ENCODE peak calls at places on chromosome 18, in four cellular contexts. One of them, this sample, is unnamed.

GRCh38 chr18:25621144-25621543 is 269.2 kb upstream of the ZNF521 start:
- DNase-seq in neural progenitor cell: no peak
- DNase-seq in activated T-cell treated with anti-CD3 and anti-CD28 coated beads for 1 hour: no peak
- DNase-seq in fibroblast of villous mesenchyme: no peak
- DNase-seq in this sample: no peak

GRCh38 chr18:80200171-80200931 is 47.0 kb downstream of the PARD6G start:
- DNase-seq in activated T-cell treated with anti-CD3 and anti-CD28 coated beads for 1 hour: no peak
- DNase-seq in fibroblast of villous mesenchyme: peak
- DNase-seq in neural progenitor cell: peak
- DNase-seq in this sample: no peak

GRCh38 chr18:53906681-53907080 is 317.8 kb downstream of the MBD2 start:
- DNase-seq in fibroblast of villous mesenchyme: no peak
- DNase-seq in activated T-cell treated with anti-CD3 and anti-CD28 coated beads for 1 hour: no peak
- DNase-seq in neural progenitor cell: no peak
- DNase-seq in this sample: no peak

GRCh38 chr18:68177807-68178702 is 536.9 kb downstream of the TMX3 start:
- DNase-seq in neural progenitor cell: no peak
- DNase-seq in activated T-cell treated with anti-CD3 and anti-CD28 coated beads for 1 hour: no peak
- DNase-seq in fibroblast of villous mesenchyme: peak
- DNase-seq in this sample: no peak

GRCh38 chr18:76565238-76566173 is 70.5 kb upstream of the ZNF516 start:
- DNase-seq in activated T-cell treated with anti-CD3 and anti-CD28 coated beads for 1 hour: no peak
- DNase-seq in neural progenitor cell: peak
- DNase-seq in fibroblast of villous mesenchyme: peak
- DNase-seq in this sample: no peak

GRCh38 chr18:9951022-9951859 is 37.4 kb downstream of the VAPA start:
- DNase-seq in fibroblast of villous mesenchyme: peak
- DNase-seq in activated T-cell treated with anti-CD3 and anti-CD28 coated beads for 1 hour: no peak
- DNase-seq in neural progenitor cell: peak
- DNase-seq in this sample: no peak

GRCh38 chr18:49001111-49001510 is 50.3 kb upstream of the SMAD7 start:
- DNase-seq in fibroblast of villous mesenchyme: no peak
- DNase-seq in activated T-cell treated with anti-CD3 and anti-CD28 coated beads for 1 hour: no peak
- DNase-seq in neural progenitor cell: no peak
- DNase-seq in this sample: no peak

GRCh38 chr18:6561029-6561861 is 146.5 kb upstream of the L3MBTL4 start:
- DNase-seq in activated T-cell treated with anti-CD3 and anti-CD28 coated beads for 1 hour: no peak
- DNase-seq in fibroblast of villous mesenchyme: peak
- DNase-seq in neural progenitor cell: peak
- DNase-seq in this sample: no peak

GRCh38 chr18:33495278-33495677 is 54.8 kb upstream of the CCDC178 start:
- DNase-seq in neural progenitor cell: peak
- DNase-seq in activated T-cell treated with anti-CD3 and anti-CD28 coated beads for 1 hour: no peak
- DNase-seq in fibroblast of villous mesenchyme: peak
- DNase-seq in this sample: no peak

GRCh38 chr18:7467708-7468466 is 99.2 kb upstream of the PTPRM start:
- DNase-seq in activated T-cell treated with anti-CD3 and anti-CD28 coated beads for 1 hour: no peak
- DNase-seq in fibroblast of villous mesenchyme: no peak
- DNase-seq in neural progenitor cell: no peak
- DNase-seq in this sample: no peak

GRCh38 chr18:74234326-74235171 is 57.2 kb downstream of the CYB5A start:
- DNase-seq in activated T-cell treated with anti-CD3 and anti-CD28 coated beads for 1 hour: no peak
- DNase-seq in fibroblast of villous mesenchyme: peak
- DNase-seq in neural progenitor cell: no peak
- DNase-seq in this sample: no peak

GRCh38 chr18:22467760-22468553 is 50.2 kb upstream of the CTAGE1 start:
- DNase-seq in neural progenitor cell: no peak
- DNase-seq in fibroblast of villous mesenchyme: peak
- DNase-seq in activated T-cell treated with anti-CD3 and anti-CD28 coated beads for 1 hour: no peak
- DNase-seq in this sample: no peak

GRCh38 chr18:57859314-57859713 is 56.2 kb upstream of the ATP8B1 start:
- DNase-seq in activated T-cell treated with anti-CD3 and anti-CD28 coated beads for 1 hour: no peak
- DNase-seq in neural progenitor cell: peak
- DNase-seq in fibroblast of villous mesenchyme: peak
- DNase-seq in this sample: no peak

This sample was measured in activated CD4-positive, CD25-positive, alpha-beta regulatory T cell treated with anti-CD3 and anti-CD28 coated beads, Interleukin-2, amount 50 U/mL, for 72 hours.